ENCODE peak calls at places on chromosome 6, in ten cellular contexts. V is NCI-H460; I is cardiac muscle cell; W is sciatic nerve; O is activated CD4-positive, alpha-beta T cell treated with anti-CD3 and anti-CD28 coated beads, Interleukin-2, amount 10 ng/mL, durations not matched to agents 24 days and 14 days; X is MCF 10A; F is fibroblast of pulmonary artery; D is hippocampal formation; Q is NCI-H2081; B is erythroblast. U is an unnamed sample.

GRCh38 chr6:101537917-101538316 is 144.4 kb downstream of the GRIK2 start:
- DNase-seq in V (no peak), I (no peak), W (no peak), O (no peak), X (no peak), F (peak), D (no peak), Q (no peak), B (no peak), U (no peak)

GRCh38 chr6:75084872-75085381 is 120.9 kb downstream of the COL12A1 start:
- DNase-seq in V (no peak), I (no peak), W (no peak), O (no peak), X (no peak), F (no peak), D (no peak), Q (no peak), B (no peak), U (no peak)

GRCh38 chr6:149046822-149047246 is 270.7 kb upstream of the TAB2 start:
- DNase-seq in V (no peak), I (no peak), W (no peak), O (peak), X (no peak), F (no peak), D (no peak), Q (no peak), B (no peak), U (no peak)

GRCh38 chr6:4522453-4522852 is 253.8 kb upstream of the CDYL start:
- DNase-seq in V (no peak), I (no peak), W (no peak), O (no peak), X (no peak), F (no peak), D (no peak), Q (no peak), B (no peak), U (no peak)

GRCh38 chr6:127343753-127344659 is 597 bp upstream of the ECHDC1 start:
- DNase-seq in V (no peak), I (peak), W (no peak), O (peak), X (peak), F (peak), D (no peak), Q (no peak), B (peak), U (no peak)

GRCh38 chr6:154805288-154805911 is 72.2 kb downstream of the SCAF8 start:
- DNase-seq in V (peak), I (peak), W (no peak), O (no peak), X (peak), F (peak), D (peak), Q (no peak), B (peak), U (no peak)

GRCh38 chr6:3851839-3852238 is 2.7 kb downstream of the FAM50B start:
- DNase-seq in V (no peak), I (no peak), W (no peak), O (no peak), X (no peak), F (no peak), D (no peak), Q (no peak), B (no peak), U (no peak)

GRCh38 chr6:154954352-154954751 is 40.8 kb upstream of the TIAM2 start:
- DNase-seq in V (no peak), I (peak), W (no peak), O (no peak), X (no peak), F (no peak), D (no peak), Q (no peak), B (no peak), U (no peak)

GRCh38 chr6:157223486-157223885 is 99.8 kb downstream of the TMEM242 start:
- DNase-seq in V (no peak), I (no peak), W (no peak), O (no peak), X (no peak), F (no peak), D (no peak), Q (no peak), B (no peak), U (no peak)

GRCh38 chr6:134882426-134883038 is 67.4 kb downstream of the ALDH8A1 start:
- DNase-seq in V (peak), I (peak), W (peak), O (peak), X (peak), F (peak), D (peak), Q (peak), B (peak), U (no peak)

GRCh38 chr6:12288211-12288618 is 1.9 kb upstream of the EDN1 start:
- DNase-seq in V (peak), I (no peak), W (no peak), O (no peak), X (peak), F (no peak), D (no peak), Q (no peak), B (no peak), U (no peak)

GRCh38 chr6:47352966-47353365 is 43.3 kb upstream of the TNFRSF21 start:
- DNase-seq in V (no peak), I (no peak), W (no peak), O (no peak), X (no peak), F (no peak), D (no peak), Q (no peak), B (no peak), U (no peak)

GRCh38 chr6:112877134-112878100 is 530.3 kb downstream of the RFPL4B start:
- DNase-seq in V (no peak), I (peak), W (no peak), O (no peak), X (peak), F (peak), D (peak), Q (no peak), B (no peak), U (no peak)

U was measured in coronary artery.